ENCODE peak calls at places on chromosomes 5 and 9, in five cellular contexts. Z is epithelial cell of prostate, V is AG09319, R is endothelial cell, G is AG08396. Y is an unnamed sample.

GRCh38 chr9:94949330-94949729 is 222.8 kb downstream of the AOPEP start:
- DNase-seq in R (no peak), V (no peak), G (no peak), Z (no peak), Y (no peak)

GRCh38 chr5:124790895-124791732 is 44.7 kb upstream of the ZNF608 start:
- DNase-seq in V (no peak), R (no peak), Z (peak; percentile 37), G (no peak), Y (no peak)

GRCh38 chr5:180644825-180645608 is 4.4 kb downstream of the FLT4 start:
- DNase-seq in V (no peak), Z (no peak), R (peak; percentile 74), G (no peak), Y (no peak)

GRCh38 chr9:6024035-6024554 is 8.7 kb upstream of the RANBP6 start:
- DNase-seq in R (peak; percentile 26), G (peak; percentile 17), Z (no peak), V (no peak), Y (no peak)

GRCh38 chr5:35608881-35609779 is 8.5 kb upstream of the SPEF2 start:
- DNase-seq in R (no peak), Z (peak; percentile 5), V (no peak), G (no peak), Y (no peak)

GRCh38 chr5:83066548-83067110 is 10.6 kb downstream of the TMEM167A start:
- DNase-seq in G (no peak), V (no peak), Z (no peak), R (no peak), Y (no peak)

GRCh38 chr9:130331573-130331972 is 66.0 kb downstream of the HMCN2 start:
- DNase-seq in G (peak; percentile 88), V (peak; percentile 22), R (no peak), Z (no peak), Y (no peak)

GRCh38 chr5:160925281-160925680 is 73.3 kb upstream of the ATP10B start:
- DNase-seq in Z (no peak), R (no peak), G (no peak), V (no peak), Y (no peak)

GRCh38 chr5:160496334-160496733 is 74.7 kb downstream of the PTTG1 start:
- DNase-seq in G (no peak), V (no peak), Z (no peak), R (no peak), Y (no peak)

GRCh38 chr5:21823588-21823987 is 1029.6 kb downstream of the CDH12 start:
- DNase-seq in G (no peak), R (no peak), V (no peak), Z (no peak), Y (no peak)

GRCh38 chr9:125074976-125075375 is 68.4 kb downstream of the SCAI start:
- DNase-seq in V (no peak), G (peak; percentile 35), R (no peak), Z (no peak), Y (no peak)

GRCh38 chr5:160293901-160294561 is 18.3 kb downstream of the CCNJL start:
- DNase-seq in Z (no peak), G (no peak), V (no peak), R (no peak), Y (no peak)

GRCh38 chr5:74641778-74642542 is 1.4 kb upstream of the ENC1 start:
- DNase-seq in Z (no peak), G (no peak), R (peak; percentile 38), V (no peak), Y (no peak)

GRCh38 chr5:103263054-103263453 is 4.5 kb downstream of the MACIR start:
- DNase-seq in V (no peak), R (no peak), G (no peak), Z (no peak), Y (no peak)

GRCh38 chr5:40879163-40879942 is 29.9 kb upstream of the C7 start:
- DNase-seq in R (no peak), V (no peak), G (peak; percentile 26), Z (no peak), Y (no peak)

GRCh38 chr5:1421521-1422341 is 23.5 kb downstream of the SLC6A3 start:
- DNase-seq in R (no peak), Z (no peak), V (no peak), G (no peak), Y (no peak)

GRCh38 chr5:134465856-134466240 is 54.2 kb upstream of the CDKN2AIPNL start:
- DNase-seq in R (peak; percentile 86), Z (peak; percentile 18), V (peak; percentile 66), G (peak; percentile 96), Y (peak; percentile 60)

GRCh38 chr9:101312661-101313060 is 72.1 kb downstream of the BAAT start:
- DNase-seq in R (no peak), G (no peak), V (no peak), Z (no peak), Y (no peak)

GRCh38 chr5:146993876-146994530 is 115.4 kb upstream of the PPP2R2B start:
- DNase-seq in R (no peak), V (no peak), Z (no peak), G (no peak), Y (no peak)

GRCh38 chr9:18928711-18929110 is 104.3 kb downstream of the SAXO1 start:
- DNase-seq in R (no peak), G (no peak), Z (no peak), V (no peak), Y (no peak)

GRCh38 chr5:137699291-137700281 is 36.3 kb downstream of the KLHL3 start:
- DNase-seq in V (no peak), G (no peak), Z (no peak), R (no peak), Y (no peak)

GRCh38 chr9:114677418-114677817 is 4.6 kb downstream of the TEX48 start:
- DNase-seq in G (peak; percentile 85), Z (peak; percentile 95), V (peak; percentile 96), R (no peak), Y (peak; percentile 95)

GRCh38 chr9:78144663-78145377 is 91.1 kb upstream of the CEP78 start:
- DNase-seq in V (no peak), R (no peak), G (no peak), Z (no peak), Y (no peak)